ENCODE peak calls at places on chromosome 16, in five cellular contexts. H is endothelial cell, I is fibroblast of the aortic adventitia, Z is T-helper 17 cell, D is ELR. F is an unnamed sample.

GRCh38 chr16:79037429-79038373 is 562.8 kb downstream of the MAF start:
- DNase-seq in H (no peak), I (no peak), Z (no peak), D (no peak), F (no peak)

GRCh38 chr16:85396879-85397871 is 215.9 kb upstream of the GSE1 start:
- DNase-seq in H (no peak), I (no peak), Z (no peak), D (peak), F (no peak)

GRCh38 chr16:77780378-77780837 is 8.0 kb upstream of the VAT1L start:
- DNase-seq in H (no peak), I (peak), Z (no peak), D (peak), F (peak)

GRCh38 chr16:51057102-51057793 is 93.8 kb downstream of the SALL1 start:
- DNase-seq in H (no peak), I (no peak), Z (no peak), D (no peak), F (no peak)

GRCh38 chr16:49900875-49901274 is 45.0 kb upstream of the ZNF423 start:
- DNase-seq in H (no peak), I (no peak), Z (no peak), D (no peak), F (no peak)

GRCh38 chr16:79519448-79519847 is 81.1 kb downstream of the MAF start:
- DNase-seq in H (no peak), I (no peak), Z (no peak), D (no peak), F (no peak)

GRCh38 chr16:47643610-47644009 is 182.5 kb downstream of the PHKB start:
- DNase-seq in H (no peak), I (no peak), Z (no peak), D (peak), F (no peak)

GRCh38 chr16:49731911-49732310 is 124.0 kb downstream of the ZNF423 start:
- DNase-seq in H (no peak), I (no peak), Z (no peak), D (no peak), F (no peak)

F was measured in fibroblast of gingiva.